ENCODE peak calls at places on chromosomes 4 and X, in nine cellular contexts. I is esophagus muscularis mucosa; U is D341Med; Q is activated T-helper 1 cell treated with Interleukin-2 at 50 U/mL for 16 hours; P is GM12865; J is left ventricle myocardium superior; A is EL; R is CD4-positive, CD25-positive, alpha-beta regulatory T cell; V is kidney glomerular epithelial cell. Z is an unnamed sample.

GRCh38 chrX:16628954-16629595 is 20.9 kb upstream of the S100G start:
- DNase-seq in I (no peak), U (no peak), Q (no peak), P (no peak), J (no peak), A (no peak), R (no peak), V (no peak), Z (no peak)

GRCh38 chr4:1534076-1534872 is 128.0 kb upstream of the NKX1-1 start:
- DNase-seq in I (no peak), U (no peak), Q (no peak), P (no peak), J (peak; percentile 18), A (no peak), R (no peak), V (no peak), Z (no peak)

GRCh38 chrX:108091878-108092291 is 307 bp downstream of the ATG4A start:
- DNase-seq in I (no peak), U (no peak), Q (peak; percentile 1), P (no peak), J (no peak), A (no peak), R (no peak), V (no peak), Z (no peak)

GRCh38 chr4:1547131-1547862 is 136.8 kb downstream of the FAM53A start:
- DNase-seq in I (no peak), U (no peak), Q (no peak), P (no peak), J (peak; percentile 18), A (no peak), R (no peak), V (no peak), Z (no peak)

GRCh38 chrX:151711787-151712186 is 4.0 kb upstream of the FATE1 start:
- DNase-seq in I (no peak), U (no peak), Q (no peak), P (no peak), J (no peak), A (no peak), R (no peak), V (no peak), Z (no peak)

GRCh38 chr4:16264798-16265197 is 38.5 kb upstream of the TAPT1 start:
- DNase-seq in I (no peak), U (peak; percentile 55), Q (no peak), P (peak; percentile 40), J (no peak), A (peak; percentile 51), R (peak; percentile 53), V (peak; percentile 73), Z (no peak)

GRCh38 chr4:47002593-47002992 is 9.2 kb upstream of the GABRA4 start:
- DNase-seq in I (no peak), U (no peak), Q (no peak), P (no peak), J (no peak), A (peak; percentile 36), R (no peak), V (peak; percentile 11), Z (no peak)

GRCh38 chrX:25049347-25049746 is 33.6 kb upstream of the ARX start:
- DNase-seq in I (no peak), U (no peak), Q (no peak), P (no peak), J (no peak), A (no peak), R (peak; percentile 14), V (no peak), Z (no peak)

GRCh38 chr4:111943796-111944203 is 201.5 kb upstream of the FAM241A start:
- DNase-seq in I (no peak), U (peak; percentile 88), Q (no peak), P (peak; percentile 55), J (peak; percentile 21), A (peak; percentile 49), R (no peak), V (peak; percentile 23), Z (no peak)

GRCh38 chr4:57426779-57427395 is 316.7 kb upstream of the IGFBP7 start:
- DNase-seq in I (no peak), U (peak; percentile 82), Q (no peak), P (peak; percentile 75), J (peak; percentile 83), A (peak; percentile 76), R (no peak), V (peak; percentile 65), Z (peak; percentile 55)

GRCh38 chr4:128635939-128636551 is 173.5 kb upstream of the JADE1 start:
- DNase-seq in I (no peak), U (no peak), Q (no peak), P (no peak), J (no peak), A (no peak), R (no peak), V (no peak), Z (no peak)

GRCh38 chrX:72479324-72480274 is 93.0 kb downstream of the HDAC8 start:
- DNase-seq in I (no peak), U (no peak), Q (no peak), P (no peak), J (no peak), A (no peak), R (no peak), V (no peak), Z (no peak)

GRCh38 chrX:130771648-130772312 is 131.2 kb downstream of the ENOX2 start:
- DNase-seq in I (no peak), U (no peak), Q (no peak), P (peak; percentile 0), J (no peak), A (no peak), R (no peak), V (no peak), Z (no peak)

GRCh38 chrX:150495496-150495895 is 72.9 kb upstream of the MTM1 start:
- DNase-seq in I (no peak), U (no peak), Q (no peak), P (no peak), J (no peak), A (no peak), R (no peak), V (no peak), Z (no peak)

GRCh38 chr4:31086771-31087330 is 366.7 kb downstream of the PCDH7 start:
- DNase-seq in I (no peak), U (no peak), Q (no peak), P (no peak), J (no peak), A (no peak), R (no peak), V (no peak), Z (no peak)

GRCh38 chr4:105951198-105951597 is 55.9 kb downstream of the NPNT start:
- DNase-seq in I (no peak), U (no peak), Q (no peak), P (no peak), J (no peak), A (peak; percentile 13), R (no peak), V (no peak), Z (no peak)

GRCh38 chr4:22573198-22573597 is 57.3 kb upstream of the ADGRA3 start:
- DNase-seq in I (no peak), U (peak; percentile 50), Q (no peak), P (no peak), J (peak; percentile 76), A (no peak), R (no peak), V (no peak), Z (peak; percentile 71)

GRCh38 chr4:71184195-71184781 is 154.5 kb upstream of the SLC4A4 start:
- DNase-seq in I (no peak), U (peak; percentile 51), Q (no peak), P (peak; percentile 65), J (no peak), A (peak; percentile 70), R (peak; percentile 30), V (peak; percentile 74), Z (no peak)

GRCh38 chrX:12060489-12061260 is 77.6 kb upstream of the FRMPD4 start:
- DNase-seq in I (no peak), U (no peak), Q (no peak), P (no peak), J (no peak), A (no peak), R (no peak), V (no peak), Z (no peak)

GRCh38 chr4:8912506-8912905 is 40.9 kb upstream of the HMX1 start:
- DNase-seq in I (peak; percentile 47), U (peak; percentile 12), Q (no peak), P (no peak), J (no peak), A (no peak), R (no peak), V (no peak), Z (no peak)

GRCh38 chr4:48958582-48958981 is 27.5 kb upstream of the CWH43 start:
- DNase-seq in I (no peak), U (no peak), Q (no peak), P (no peak), J (no peak), A (no peak), R (no peak), V (no peak), Z (no peak)

GRCh38 chrX:105191878-105192277 is 28.6 kb downstream of the TEX13A start:
- DNase-seq in I (no peak), U (peak; percentile 38), Q (no peak), P (peak; percentile 0), J (no peak), A (no peak), R (no peak), V (peak; percentile 3), Z (no peak)

GRCh38 chrX:9708923-9709553 is 56.6 kb downstream of the GPR143 start:
- DNase-seq in I (peak; percentile 91), U (peak; percentile 76), Q (peak; percentile 67), P (peak; percentile 71), J (peak; percentile 82), A (peak; percentile 55), R (peak; percentile 80), V (peak; percentile 24), Z (peak; percentile 64)

GRCh38 chr4:139020384-139020783 is 4.8 kb downstream of the NOCT start:
- DNase-seq in I (no peak), U (peak; percentile 49), Q (no peak), P (no peak), J (no peak), A (no peak), R (no peak), V (no peak), Z (no peak)

GRCh38 chr4:76059750-76060149 is 14.8 kb upstream of the ART3 start:
- DNase-seq in I (no peak), U (no peak), Q (no peak), P (no peak), J (no peak), A (no peak), R (no peak), V (no peak), Z (no peak)

GRCh38 chr4:120052840-120053239 is 13.8 kb downstream of the MAD2L1 start:
- DNase-seq in I (no peak), U (peak; percentile 30), Q (no peak), P (no peak), J (no peak), A (peak; percentile 90), R (no peak), V (no peak), Z (no peak)

GRCh38 chr4:101604976-101605375 is 185.6 kb upstream of the BANK1 start:
- DNase-seq in I (no peak), U (no peak), Q (no peak), P (no peak), J (no peak), A (peak; percentile 1), R (no peak), V (peak; percentile 23), Z (no peak)

GRCh38 chr4:77728420-77728819 is 90.7 kb downstream of the CNOT6L start:
- DNase-seq in I (no peak), U (no peak), Q (no peak), P (no peak), J (no peak), A (no peak), R (no peak), V (no peak), Z (no peak)

GRCh38 chr4:39834269-39834668 is 136.3 kb downstream of the UBE2K start:
- DNase-seq in I (no peak), U (no peak), Q (no peak), P (no peak), J (no peak), A (no peak), R (no peak), V (no peak), Z (no peak)

GRCh38 chrX:49915352-49916222 is 6.8 kb upstream of the CLCN5 start:
- DNase-seq in I (no peak), U (peak; percentile 46), Q (no peak), P (peak; percentile 52), J (no peak), A (peak; percentile 34), R (peak; percentile 55), V (peak; percentile 7), Z (no peak)

GRCh38 chrX:44828008-44828605 is 15.7 kb upstream of the DUSP21 start:
- DNase-seq in I (no peak), U (no peak), Q (no peak), P (no peak), J (no peak), A (peak; percentile 80), R (no peak), V (peak; percentile 44), Z (no peak)